ENCODE peak calls at places on chromosomes 5 and 9, in eight cellular contexts. Z is gastrocnemius medialis, J is GM12878, D is IMR-90, H is heart left ventricle, U is right lobe of liver, S is sigmoid colon, O is body of pancreas. Q is an unnamed sample.

GRCh38 chr5:169006206-169006605 is 294.7 kb downstream of the SLIT3 start:
- DNase-seq in Z (no peak), J (no peak), D (no peak), H (no peak), U (no peak), S (no peak), O (no peak), Q (no peak)

GRCh38 chr5:76325876-76326491 is 77.1 kb upstream of the IQGAP2 start:
- DNase-seq in Z (peak; percentile 19), J (no peak), D (no peak), H (peak; percentile 31), U (no peak), S (no peak), O (no peak), Q (no peak)

GRCh38 chr9:95533996-95534680 is 17.4 kb upstream of the PTCH1 start:
- DNase-seq in Z (no peak), J (no peak), D (no peak), H (no peak), U (no peak), S (no peak), O (no peak), Q (no peak)

GRCh38 chr9:92489209-92489608 is 6.9 kb upstream of the ASPN start:
- DNase-seq in Z (no peak), J (no peak), D (peak; percentile 62), H (no peak), U (no peak), S (no peak), O (no peak), Q (no peak)

GRCh38 chr9:82410306-82410705 is 421.7 kb downstream of the SPATA31D1 start:
- DNase-seq in Z (no peak), J (peak; percentile 19), D (peak; percentile 75), H (no peak), U (no peak), S (no peak), O (no peak), Q (no peak)

GRCh38 chr5:169471021-169471420 is 112.6 kb upstream of the SPDL1 start:
- DNase-seq in Z (no peak), J (no peak), D (no peak), H (no peak), U (no peak), S (no peak), O (no peak), Q (no peak)

GRCh38 chr5:170569101-170569500 is 65.3 kb downstream of the KCNIP1 start:
- DNase-seq in Z (no peak), J (no peak), D (no peak), H (no peak), U (no peak), S (no peak), O (no peak), Q (no peak)

GRCh38 chr5:176781638-176782570 is 28.5 kb upstream of the UNC5A start:
- DNase-seq in Z (no peak), J (no peak), D (no peak), H (no peak), U (peak; percentile 12), S (peak; percentile 59), O (no peak), Q (no peak)

DNA sequence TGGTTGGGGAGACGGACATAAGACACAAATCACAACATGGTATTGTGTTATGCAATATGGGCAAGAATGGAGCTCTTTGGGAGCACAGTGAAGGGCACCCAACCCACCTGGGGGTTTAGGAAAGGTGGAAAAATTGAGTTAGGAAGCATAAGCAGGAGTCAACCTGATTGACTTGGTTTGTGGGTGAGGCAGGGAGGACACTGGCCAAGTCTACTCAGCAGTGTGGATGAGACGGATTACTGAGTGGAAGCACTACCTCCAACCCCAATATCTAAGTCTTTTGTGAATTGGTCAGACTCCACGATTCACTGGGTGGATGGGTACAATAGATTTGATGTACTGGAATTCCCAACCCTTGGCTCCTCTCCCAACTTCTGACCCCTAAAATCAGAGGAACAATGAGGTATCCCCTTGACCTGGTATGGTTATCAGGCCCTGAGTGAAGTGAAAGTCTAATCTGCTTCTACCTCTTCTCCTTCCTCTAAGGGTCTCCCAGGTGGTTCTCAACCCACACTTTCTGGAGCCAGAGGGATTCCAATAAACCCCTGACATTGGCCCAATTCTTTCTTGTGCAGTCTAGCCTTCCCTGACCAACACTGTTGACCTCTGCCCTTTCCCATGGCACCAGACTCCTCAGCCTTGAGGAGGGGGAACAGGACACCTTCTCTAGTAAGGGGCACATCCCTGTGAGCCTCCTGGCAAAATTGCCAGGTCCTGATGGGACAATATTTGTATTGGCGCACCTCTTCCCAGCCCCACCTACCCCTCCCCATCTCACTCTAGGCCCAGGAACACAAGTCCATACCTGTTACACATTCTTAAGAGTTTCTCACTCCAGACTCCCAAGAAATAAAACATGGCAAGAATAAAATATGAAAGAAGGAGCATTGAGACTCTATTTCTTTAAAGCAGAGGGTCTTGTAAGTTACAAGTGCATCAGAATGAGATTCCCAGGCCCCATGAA is 5.3 kb downstream of the EGR1 start:
- DNase-seq in Z (no peak), J (no peak), D (no peak), H (no peak), U (no peak), S (no peak), O (peak; percentile 77), Q (no peak)
- TF ChIP-seq POLR2A in Z (no peak), J (no peak), D (no peak), H (no peak), U (no peak), S (no peak), O (no peak), Q (no peak)

GRCh38 chr9:105447386-105447813 is 434 bp upstream of the FSD1L start:
- DNase-seq in Z (no peak), J (no peak), D (no peak), H (no peak), U (no peak), S (no peak), O (no peak), Q (no peak)

GRCh38 chr9:105449081-105449480 is 1.2 kb downstream of the FSD1L start:
- DNase-seq in Z (no peak), J (no peak), D (peak; percentile 49), H (no peak), U (no peak), S (no peak), O (no peak), Q (no peak)

GRCh38 chr9:105444130-105444529 is 3.7 kb upstream of the FSD1L start:
- DNase-seq in Z (no peak), J (no peak), D (peak; percentile 76), H (no peak), U (no peak), S (no peak), O (no peak), Q (no peak)

GRCh38 chr9:105445203-105445881 is 2.5 kb upstream of the FSD1L start:
- DNase-seq in Z (peak; percentile 92), J (no peak), D (peak; percentile 35), H (peak; percentile 62), U (no peak), S (no peak), O (no peak), Q (no peak)

DNA sequence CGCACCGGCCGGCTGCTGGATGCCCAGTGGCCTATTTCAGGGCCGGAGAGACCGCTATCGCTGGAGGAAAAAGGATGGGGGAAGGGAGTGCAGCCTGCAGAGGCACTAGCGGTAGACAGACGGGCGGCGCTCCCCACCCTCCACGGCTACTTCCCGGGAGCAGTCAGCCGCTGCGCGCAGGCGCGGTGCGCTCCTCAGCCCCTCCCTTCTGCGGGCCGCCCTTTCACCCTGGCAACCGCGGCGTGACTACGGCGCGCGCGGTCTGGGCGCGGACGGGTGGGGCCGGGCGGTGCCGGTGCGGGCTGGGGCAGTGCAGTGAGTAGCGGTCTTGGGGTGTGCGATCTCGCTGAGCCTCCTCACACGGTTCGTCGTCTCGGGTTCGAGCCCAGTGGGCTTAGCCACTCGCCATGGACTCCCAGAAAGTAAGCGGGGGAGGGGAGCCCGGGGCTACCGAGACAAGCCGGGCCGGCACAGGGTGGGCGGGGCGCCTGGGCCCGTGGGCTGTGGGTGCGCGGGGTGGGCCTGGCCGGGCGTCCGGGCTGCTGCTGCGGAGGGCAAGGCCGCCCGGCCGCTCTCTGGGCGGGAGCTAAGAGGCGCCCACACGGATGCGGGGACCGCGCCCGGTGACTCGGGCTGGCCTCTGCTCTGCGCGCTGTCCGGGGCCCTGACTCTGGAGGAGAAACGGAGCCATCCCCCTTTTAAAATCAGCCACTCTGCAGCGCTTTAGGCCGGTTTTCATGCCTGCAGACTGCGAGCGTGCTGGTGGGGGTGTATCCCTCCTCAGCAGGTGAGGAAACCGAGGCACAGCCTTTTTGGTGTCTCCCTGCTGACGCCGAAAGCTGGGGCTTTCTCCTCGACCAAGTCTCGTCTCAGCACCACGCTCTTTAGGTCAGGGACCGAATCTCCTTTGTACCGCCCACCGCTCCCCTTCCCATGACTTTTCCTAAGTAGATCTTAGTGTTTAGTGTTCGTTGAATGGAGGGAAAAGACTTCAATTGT is at the start of gene FSD1L:
- DNase-seq in Z (peak; percentile 94), J (peak; percentile 74), D (peak; percentile 90), H (peak; percentile 97), U (peak; percentile 94), S (peak; percentile 97), O (peak; percentile 95), Q (peak; percentile 90)
- TF ChIP-seq CTCF in Z (no peak), J (peak; percentile 42), D (peak; percentile 25), H (peak; percentile 28), U (peak; percentile 21), S (no peak), O (no peak), Q (peak; percentile 47)

DNA sequence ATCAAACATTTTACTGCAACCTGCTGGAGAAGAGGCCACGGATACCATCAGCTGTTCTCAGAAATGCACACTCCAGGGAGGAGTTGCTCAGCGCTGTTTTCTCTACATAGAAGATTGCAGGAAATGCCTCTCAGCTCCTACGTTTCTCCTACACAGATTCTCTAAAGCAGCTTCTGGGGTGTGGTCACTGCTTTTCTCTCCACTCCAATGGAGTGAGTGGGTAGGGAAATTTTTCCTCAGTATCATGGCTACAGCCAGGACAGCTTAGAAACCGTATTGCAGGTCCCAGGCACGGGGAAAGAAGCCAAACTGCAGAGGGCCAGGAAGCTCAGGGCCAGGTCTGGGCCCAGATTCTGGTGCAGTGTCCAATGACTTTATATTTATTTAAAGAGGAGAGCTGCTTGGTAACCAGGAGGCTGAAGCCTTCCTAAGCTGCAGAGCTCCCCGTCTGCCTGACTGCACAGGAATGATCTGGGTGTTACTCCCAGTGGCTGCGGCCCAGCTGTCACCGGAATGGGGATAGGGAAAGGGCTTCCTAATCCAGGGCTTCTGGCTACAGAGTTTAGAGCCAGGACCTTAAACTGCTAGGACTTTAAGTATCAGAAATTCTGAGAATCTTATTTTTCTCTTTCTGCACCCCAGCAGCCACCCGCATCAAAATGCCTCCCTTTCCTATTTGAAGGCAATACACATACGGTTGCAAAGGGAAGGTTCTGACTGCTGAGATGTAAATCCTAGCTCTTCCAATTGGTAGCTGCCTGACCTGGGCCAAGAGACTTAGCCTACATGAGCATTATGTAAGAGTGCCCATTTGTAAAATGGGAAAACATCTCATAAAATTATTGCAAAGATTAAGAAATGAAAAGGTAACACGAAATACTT is 1.4 kb upstream of the SPTAN1 start:
- DNase-seq in Z (no peak), J (no peak), D (peak; percentile 24), H (peak; percentile 63), U (peak; percentile 69), S (peak; percentile 80), O (peak; percentile 13), Q (peak; percentile 28)
- H3K27ac ChIP-seq in Z (peak overlapping the region; percentile 77), J (no peak overlapping the region), D (peak overlapping the region; percentile 57), H (peak overlapping the region; percentile 97), U (peak overlapping the region; percentile 43), S (peak overlapping the region; percentile 98), O (peak overlapping the region; percentile 95), Q (peak overlapping the region; percentile 96)

GRCh38 chr5:6493681-6494454 is 45.2 kb downstream of the UBE2QL1 start:
- DNase-seq in Z (no peak), J (no peak), D (no peak), H (no peak), U (no peak), S (peak; percentile 38), O (no peak), Q (no peak)

GRCh38 chr5:6497267-6497666 is 48.6 kb downstream of the UBE2QL1 start:
- DNase-seq in Z (no peak), J (no peak), D (no peak), H (no peak), U (no peak), S (no peak), O (no peak), Q (no peak)

GRCh38 chr5:6496636-6497035 is 48.0 kb downstream of the UBE2QL1 start:
- DNase-seq in Z (no peak), J (no peak), D (no peak), H (no peak), U (no peak), S (no peak), O (no peak), Q (no peak)

GRCh38 chr5:6495433-6496206 is 47.0 kb downstream of the UBE2QL1 start:
- DNase-seq in Z (no peak), J (no peak), D (no peak), H (no peak), U (peak; percentile 73), S (no peak), O (no peak), Q (no peak)

GRCh38 chr5:6496207-6496584 is 47.5 kb downstream of the UBE2QL1 start:
- DNase-seq in Z (no peak), J (peak; percentile 97), D (no peak), H (no peak), U (no peak), S (no peak), O (no peak), Q (no peak)
- TF ChIP-seq POLR2A in Z (no peak), J (no peak), D (no peak), H (no peak), U (no peak), S (no peak), O (no peak), Q (no peak)

Q was measured in uterus.